ENCODE peak calls at places on chromosomes 5 and 9, in six cellular contexts. One of them, this sample, is unnamed.

GRCh38 chr9:12790883-12791282 is 16.1 kb downstream of the LURAP1L start:
- DNase-seq in heart left ventricle: no peak
- DNase-seq in activated CD4-positive, alpha-beta T cell treated with anti-CD3 and anti-CD28 coated beads, Interleukin-2, amount 10 ng/mL, durations not matched to agents 7 days and 5 days: no peak
- DNase-seq in posterior cingulate gyrus: no peak
- DNase-seq in pulmonary artery endothelial cell: no peak
- DNase-seq in skeletal muscle cell: no peak
- DNase-seq in this sample: no peak

GRCh38 chr9:125965421-125965820 is 218.2 kb downstream of the PBX3 start:
- DNase-seq in heart left ventricle: no peak
- DNase-seq in activated CD4-positive, alpha-beta T cell treated with anti-CD3 and anti-CD28 coated beads, Interleukin-2, amount 10 ng/mL, durations not matched to agents 7 days and 5 days: no peak
- DNase-seq in posterior cingulate gyrus: no peak
- DNase-seq in pulmonary artery endothelial cell: no peak
- DNase-seq in skeletal muscle cell: no peak
- DNase-seq in this sample: no peak

GRCh38 chr5:171965740-171966139 is 40.7 kb downstream of the FBXW11 start:
- DNase-seq in heart left ventricle: no peak
- DNase-seq in activated CD4-positive, alpha-beta T cell treated with anti-CD3 and anti-CD28 coated beads, Interleukin-2, amount 10 ng/mL, durations not matched to agents 7 days and 5 days: no peak
- DNase-seq in posterior cingulate gyrus: no peak
- DNase-seq in pulmonary artery endothelial cell: no peak
- DNase-seq in skeletal muscle cell: no peak
- DNase-seq in this sample: no peak

GRCh38 chr5:143889986-143890385 is 78.0 kb downstream of the HMHB1 start:
- DNase-seq in heart left ventricle: no peak
- DNase-seq in activated CD4-positive, alpha-beta T cell treated with anti-CD3 and anti-CD28 coated beads, Interleukin-2, amount 10 ng/mL, durations not matched to agents 7 days and 5 days: no peak
- DNase-seq in posterior cingulate gyrus: no peak
- DNase-seq in pulmonary artery endothelial cell: no peak
- DNase-seq in skeletal muscle cell: peak; percentile 75
- DNase-seq in this sample: no peak

GRCh38 chr9:128575469-128575868 is 23.1 kb downstream of the SPTAN1 start:
- DNase-seq in heart left ventricle: no peak
- DNase-seq in activated CD4-positive, alpha-beta T cell treated with anti-CD3 and anti-CD28 coated beads, Interleukin-2, amount 10 ng/mL, durations not matched to agents 7 days and 5 days: no peak
- DNase-seq in posterior cingulate gyrus: no peak
- DNase-seq in pulmonary artery endothelial cell: no peak
- DNase-seq in skeletal muscle cell: no peak
- DNase-seq in this sample: no peak

GRCh38 chr5:177397875-177398390 is 2.5 kb downstream of the PFN3 start:
- DNase-seq in heart left ventricle: no peak
- DNase-seq in activated CD4-positive, alpha-beta T cell treated with anti-CD3 and anti-CD28 coated beads, Interleukin-2, amount 10 ng/mL, durations not matched to agents 7 days and 5 days: no peak
- DNase-seq in posterior cingulate gyrus: no peak
- DNase-seq in pulmonary artery endothelial cell: no peak
- DNase-seq in skeletal muscle cell: no peak
- DNase-seq in this sample: no peak

GRCh38 chr5:78920604-78921003 is 64.5 kb downstream of the ARSB start:
- DNase-seq in heart left ventricle: no peak
- DNase-seq in activated CD4-positive, alpha-beta T cell treated with anti-CD3 and anti-CD28 coated beads, Interleukin-2, amount 10 ng/mL, durations not matched to agents 7 days and 5 days: no peak
- DNase-seq in posterior cingulate gyrus: no peak
- DNase-seq in pulmonary artery endothelial cell: no peak
- DNase-seq in skeletal muscle cell: no peak
- DNase-seq in this sample: no peak

GRCh38 chr5:82092-82491 is 9.9 kb upstream of the PLEKHG4B start:
- DNase-seq in heart left ventricle: no peak
- DNase-seq in activated CD4-positive, alpha-beta T cell treated with anti-CD3 and anti-CD28 coated beads, Interleukin-2, amount 10 ng/mL, durations not matched to agents 7 days and 5 days: no peak
- DNase-seq in posterior cingulate gyrus: no peak
- DNase-seq in pulmonary artery endothelial cell: no peak
- DNase-seq in skeletal muscle cell: no peak
- DNase-seq in this sample: no peak

GRCh38 chr9:129624168-129624759 is 1.7 kb upstream of the NTMT1 start:
- DNase-seq in heart left ventricle: no peak
- DNase-seq in activated CD4-positive, alpha-beta T cell treated with anti-CD3 and anti-CD28 coated beads, Interleukin-2, amount 10 ng/mL, durations not matched to agents 7 days and 5 days: peak; percentile 76
- DNase-seq in posterior cingulate gyrus: no peak
- DNase-seq in pulmonary artery endothelial cell: no peak
- DNase-seq in skeletal muscle cell: no peak
- DNase-seq in this sample: no peak

GRCh38 chr9:128141604-128142003 is 7.6 kb upstream of the LCN2 start:
- DNase-seq in heart left ventricle: no peak
- DNase-seq in activated CD4-positive, alpha-beta T cell treated with anti-CD3 and anti-CD28 coated beads, Interleukin-2, amount 10 ng/mL, durations not matched to agents 7 days and 5 days: no peak
- DNase-seq in posterior cingulate gyrus: no peak
- DNase-seq in pulmonary artery endothelial cell: no peak
- DNase-seq in skeletal muscle cell: no peak
- DNase-seq in this sample: no peak

GRCh38 chr5:174083041-174083827 is 37.7 kb downstream of the NSG2 start:
- DNase-seq in heart left ventricle: no peak
- DNase-seq in activated CD4-positive, alpha-beta T cell treated with anti-CD3 and anti-CD28 coated beads, Interleukin-2, amount 10 ng/mL, durations not matched to agents 7 days and 5 days: no peak
- DNase-seq in posterior cingulate gyrus: peak; percentile 38
- DNase-seq in pulmonary artery endothelial cell: no peak
- DNase-seq in skeletal muscle cell: no peak
- DNase-seq in this sample: no peak

GRCh38 chr5:53557386-53557785 is 3.1 kb upstream of the NDUFS4 start:
- DNase-seq in heart left ventricle: no peak
- DNase-seq in activated CD4-positive, alpha-beta T cell treated with anti-CD3 and anti-CD28 coated beads, Interleukin-2, amount 10 ng/mL, durations not matched to agents 7 days and 5 days: no peak
- DNase-seq in posterior cingulate gyrus: no peak
- DNase-seq in pulmonary artery endothelial cell: no peak
- DNase-seq in skeletal muscle cell: peak; percentile 17
- DNase-seq in this sample: no peak